ENCODE peak calls at places on chromosomes 3 and 15, in nine cellular contexts. H is adrenal gland, D is cardiac fibroblast, C is fibroblast of lung, U is H9, F is GM12878, T is endothelial cell, L is Calu3, O is left lung. Y is an unnamed sample.

GRCh38 chr3:181311186-181311585 is 321.6 kb upstream of the DNAJC19 start:
- DNase-seq in O (no peak), F (no peak), T (no peak), C (no peak), D (no peak), L (no peak), U (no peak), H (no peak), Y (no peak)

GRCh38 chr3:83218383-83219200 is 1457.1 kb upstream of the GBE1 start:
- DNase-seq in H (no peak), U (peak), F (no peak), C (no peak), O (no peak), T (no peak), L (no peak), D (no peak), Y (no peak)

GRCh38 chr3:72756900-72757299 is 91.3 kb downstream of the SHQ1 start:
- DNase-seq in F (peak), C (no peak), U (no peak), D (no peak), T (no peak), H (no peak), L (no peak), O (no peak), Y (no peak)

GRCh38 chr3:183494341-183494740 is 61.2 kb downstream of the KLHL6 start:
- DNase-seq in D (no peak), C (no peak), F (no peak), O (no peak), T (no peak), H (no peak), L (no peak), U (peak), Y (peak)

GRCh38 chr3:99878005-99878404 is 60.3 kb downstream of the CMSS1 start:
- DNase-seq in O (no peak), C (peak), F (no peak), L (peak), H (peak), D (peak), T (no peak), U (no peak), Y (no peak)

GRCh38 chr3:149468504-149469212 is 5.8 kb upstream of the TM4SF4 start:
- DNase-seq in D (no peak), T (no peak), C (peak), F (peak), U (no peak), L (peak), H (no peak), O (no peak), Y (no peak)

GRCh38 chr15:73295630-73296286 is 73.0 kb downstream of the HCN4 start:
- DNase-seq in F (no peak), C (peak), H (no peak), D (peak), T (no peak), L (no peak), U (no peak), O (no peak), Y (no peak)

GRCh38 chr15:77369168-77369567 is 50.7 kb downstream of the PEAK1 start:
- DNase-seq in L (no peak), F (no peak), D (peak), H (no peak), U (no peak), T (no peak), C (no peak), O (no peak), Y (no peak)

GRCh38 chr3:42690191-42690590 is 4.9 kb downstream of the KLHL40 start:
- DNase-seq in C (no peak), T (no peak), H (no peak), F (no peak), D (no peak), L (no peak), O (peak), U (no peak), Y (no peak)

GRCh38 chr3:129599607-129600006 is 6.9 kb downstream of the PLXND1 start:
- DNase-seq in L (no peak), C (peak), F (no peak), T (peak), D (peak), H (peak), U (peak), O (peak), Y (no peak)

GRCh38 chr3:113606539-113607218 is 74.3 kb downstream of the SIDT1 start:
- DNase-seq in L (no peak), H (no peak), U (no peak), F (peak), O (no peak), T (no peak), C (no peak), D (no peak), Y (no peak)

GRCh38 chr3:40780801-40781406 is 256.1 kb downstream of the ZNF621 start:
- DNase-seq in U (no peak), H (peak), O (peak), T (no peak), C (peak), F (no peak), L (no peak), D (peak), Y (no peak)

GRCh38 chr3:9747267-9747666 is 2.5 kb upstream of the OGG1 start:
- DNase-seq in F (no peak), D (peak), T (no peak), L (no peak), U (no peak), C (peak), H (peak), O (no peak), Y (no peak)

GRCh38 chr3:100183608-100184125 is 69.4 kb upstream of the FILIP1L start:
- DNase-seq in T (no peak), C (no peak), U (no peak), F (no peak), H (no peak), O (no peak), D (no peak), L (no peak), Y (no peak)

GRCh38 chr3:13689373-13690265 is 140.7 kb downstream of the FBLN2 start:
- DNase-seq in O (no peak), H (no peak), C (no peak), F (no peak), L (no peak), T (no peak), D (no peak), U (no peak), Y (no peak)

GRCh38 chr15:51888593-51889195 is 59.2 kb downstream of the TMOD3 start:
- DNase-seq in U (no peak), H (no peak), C (peak), F (no peak), L (no peak), D (peak), T (no peak), O (no peak), Y (no peak)

GRCh38 chr15:27804569-27805260 is 294.4 kb downstream of the OCA2 start:
- DNase-seq in T (no peak), D (no peak), C (no peak), L (no peak), F (no peak), H (no peak), U (no peak), O (no peak), Y (no peak)

GRCh38 chr15:35717721-35718120 is 171.8 kb upstream of the DPH6 start:
- DNase-seq in L (no peak), T (no peak), C (no peak), U (no peak), F (no peak), D (no peak), H (no peak), O (no peak), Y (no peak)

GRCh38 chr3:67947808-67948508 is 293.5 kb upstream of the SUCLG2 start:
- DNase-seq in C (no peak), D (no peak), T (peak), F (no peak), L (peak), U (peak), O (no peak), H (no peak), Y (no peak)

GRCh38 chr3:18586076-18586475 is 160.9 kb upstream of the SATB1 start:
- DNase-seq in L (no peak), U (no peak), H (no peak), D (no peak), F (no peak), C (no peak), O (no peak), T (no peak), Y (no peak)

GRCh38 chr15:77531191-77532000 is 101.3 kb downstream of the LINGO1 start:
- DNase-seq in C (no peak), D (no peak), F (no peak), U (no peak), L (no peak), T (no peak), H (no peak), O (peak), Y (no peak)

GRCh38 chr15:58748787-58749531 is 548 bp downstream of the ADAM10 start:
- DNase-seq in H (peak), D (peak), O (peak), F (no peak), C (peak), T (peak), L (peak), U (peak), Y (peak)

GRCh38 chr3:195909645-195910498 is 1.5 kb upstream of the TNK2 start:
- DNase-seq in D (peak), U (peak), C (peak), L (peak), F (no peak), T (peak), H (peak), O (peak), Y (peak)

GRCh38 chr3:27720899-27721716 is 1.0 kb downstream of the EOMES start:
- DNase-seq in U (peak), H (no peak), D (no peak), F (no peak), T (no peak), L (peak), C (no peak), O (no peak), Y (no peak)

DNA sequence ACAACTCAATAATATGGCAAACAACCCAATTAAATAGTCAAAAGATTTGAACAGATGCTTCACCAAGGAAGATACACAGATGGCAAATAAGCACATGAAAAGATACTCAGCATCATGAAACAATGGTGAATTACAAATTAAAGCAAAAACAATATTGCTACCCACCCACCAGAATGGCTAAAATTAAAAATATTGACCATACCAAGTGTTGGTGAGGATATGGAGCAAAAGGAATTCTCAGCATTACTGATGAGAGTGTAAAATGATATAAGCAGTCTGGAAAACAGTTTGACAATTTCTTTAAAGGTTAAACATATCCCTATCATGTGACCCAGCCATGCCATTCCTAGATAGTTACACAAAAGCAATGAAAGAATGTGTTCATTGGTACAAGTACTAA is 5.7 kb upstream of the PXYLP1 start:
- DNase-seq in L (no peak), D (no peak), C (no peak), T (no peak), F (no peak), O (no peak), U (no peak), H (no peak), Y (no peak)
- TF ChIP-seq CTCF in L (no peak), D (no peak), C (no peak), T (no peak), F (no peak), O (no peak), U (no peak), H (no peak), Y (no peak)

GRCh38 chr3:119883461-119884160 is 101.7 kb downstream of the NR1I2 start:
- DNase-seq in L (no peak), C (no peak), O (no peak), H (no peak), U (no peak), T (no peak), D (no peak), F (no peak), Y (no peak)
- TF ChIP-seq CTCF in L (no peak), C (no peak), O (no peak), H (peak), U (no peak), T (no peak), D (no peak), F (no peak), Y (no peak)

GRCh38 chr3:119294402-119294888 is 262 bp downstream of the ARHGAP31 start:
- DNase-seq in U (no peak), O (peak), F (no peak), H (peak), C (no peak), T (no peak), D (no peak), L (peak), Y (peak)

GRCh38 chr3:119294889-119295769 is 946 bp downstream of the ARHGAP31 start:
- DNase-seq in C (peak), H (peak), D (peak), U (peak), O (peak), L (no peak), T (peak), F (no peak), Y (no peak)

GRCh38 chr3:119296723-119297122 is 2.5 kb downstream of the ARHGAP31 start:
- DNase-seq in U (no peak), C (no peak), F (no peak), D (no peak), L (no peak), O (no peak), T (no peak), H (no peak), Y (no peak)

GRCh38 chr3:119297169-119297568 is 3.0 kb downstream of the ARHGAP31 start:
- DNase-seq in D (peak), C (peak), H (peak), U (no peak), F (no peak), L (no peak), T (no peak), O (no peak), Y (no peak)

GRCh38 chr3:119295816-119296484 is 1.8 kb downstream of the ARHGAP31 start:
- DNase-seq in U (no peak), D (peak), C (peak), H (no peak), T (no peak), O (no peak), F (no peak), L (no peak), Y (no peak)
- TF ChIP-seq CTCF in U (no peak), D (no peak), C (no peak), H (no peak), T (no peak), O (no peak), F (no peak), L (no peak), Y (no peak)

GRCh38 chr3:71397046-71397445 is 186.5 kb downstream of the FOXP1 start:
- DNase-seq in F (no peak), U (no peak), L (peak), D (peak), C (peak), O (no peak), T (peak), H (peak), Y (no peak)
- TF ChIP-seq CTCF in F (peak), U (peak), L (peak), D (peak), C (peak), O (peak), T (peak), H (peak), Y (peak)

DNA sequence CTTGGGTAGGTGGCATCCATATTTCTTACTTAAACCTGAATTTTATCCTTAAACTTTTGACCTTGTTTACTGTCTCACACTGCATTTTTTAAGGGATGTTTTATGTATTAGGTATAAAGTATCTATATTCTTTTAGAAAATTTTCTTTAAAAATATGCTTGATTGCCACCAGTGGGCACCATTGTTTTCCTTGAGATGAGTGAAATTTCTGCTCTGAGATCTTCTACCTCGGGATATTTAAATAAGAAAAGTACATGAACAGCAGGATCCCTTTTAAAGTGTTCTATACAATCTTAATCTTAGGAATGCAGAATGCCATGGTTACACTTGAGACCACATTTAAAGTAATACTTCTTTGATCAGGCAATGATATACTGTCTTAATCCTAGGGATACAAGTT is 108.7 kb downstream of the SLMAP start:
- DNase-seq in O (no peak), T (no peak), L (no peak), F (no peak), D (peak), C (peak), H (no peak), U (no peak), Y (no peak)
- TF ChIP-seq CTCF in O (no peak), T (peak), L (peak), F (peak), D (peak), C (peak), H (peak), U (peak), Y (peak)

DNA sequence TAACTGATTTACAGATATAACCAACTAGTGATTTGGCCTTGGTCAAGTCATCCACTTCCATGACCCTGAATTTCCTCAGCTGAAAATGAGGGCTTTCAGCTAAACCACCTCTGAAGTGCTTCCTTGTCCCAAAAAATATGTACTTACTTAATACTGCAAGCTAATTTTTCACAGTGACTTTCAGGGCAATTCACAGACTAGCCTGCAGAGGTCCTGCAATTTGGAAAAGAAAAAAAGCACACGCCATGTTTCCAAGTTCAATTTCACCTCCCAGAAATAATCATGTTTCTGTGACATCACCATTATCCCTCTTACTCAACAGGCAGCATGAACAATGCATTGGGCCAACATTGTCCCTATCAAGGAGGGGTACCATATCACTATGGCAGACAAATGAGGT is 218.2 kb downstream of the SHOX2 start:
- DNase-seq in F (no peak), L (no peak), C (no peak), U (no peak), D (peak), T (no peak), O (no peak), H (no peak), Y (no peak)
- TF ChIP-seq CTCF in F (no peak), L (no peak), C (no peak), U (peak), D (no peak), T (no peak), O (no peak), H (no peak), Y (no peak)

DNA sequence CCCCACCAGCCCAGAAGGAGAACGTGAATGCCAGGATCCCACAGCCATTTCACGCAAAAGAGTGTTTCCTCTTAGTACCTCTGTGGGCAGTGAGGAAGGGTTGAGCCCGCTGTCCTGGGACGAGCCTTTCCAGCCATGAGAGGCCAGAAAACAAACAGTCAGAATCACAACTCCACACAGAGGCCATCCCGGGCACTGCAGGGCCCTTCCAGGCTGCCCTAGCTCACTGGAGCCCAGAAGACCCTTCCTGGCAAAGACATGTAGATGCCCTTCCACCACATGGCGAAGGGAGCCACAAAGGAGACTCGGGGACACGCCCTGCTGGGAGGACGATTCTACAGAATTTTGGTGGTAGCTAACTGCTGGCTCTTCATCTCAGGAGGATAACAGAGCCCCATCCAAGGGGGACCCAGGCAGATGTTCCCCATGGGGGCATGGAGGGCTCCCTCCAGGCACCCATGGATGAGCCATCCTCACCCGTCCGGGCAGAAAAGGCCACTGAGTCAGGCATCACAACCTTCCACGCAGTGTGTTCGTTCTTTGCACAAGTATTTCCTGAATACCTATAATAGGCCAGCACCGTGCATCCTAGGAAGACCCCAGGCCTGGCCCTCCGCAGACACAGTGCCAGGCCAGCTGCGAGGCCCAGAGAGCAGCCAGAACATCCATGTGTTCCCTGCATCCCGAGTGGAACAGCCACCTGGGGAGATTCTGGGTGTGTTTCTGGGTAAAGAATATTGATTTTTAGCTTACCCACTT is 47.2 kb downstream of the SLC12A8 start:
- DNase-seq in F (no peak), T (peak), D (peak), L (no peak), H (peak), U (peak), O (peak), C (peak), Y (no peak)
- TF ChIP-seq CTCF in F (peak), T (peak), D (peak), L (no peak), H (peak), U (peak), O (peak), C (peak), Y (no peak)

DNA sequence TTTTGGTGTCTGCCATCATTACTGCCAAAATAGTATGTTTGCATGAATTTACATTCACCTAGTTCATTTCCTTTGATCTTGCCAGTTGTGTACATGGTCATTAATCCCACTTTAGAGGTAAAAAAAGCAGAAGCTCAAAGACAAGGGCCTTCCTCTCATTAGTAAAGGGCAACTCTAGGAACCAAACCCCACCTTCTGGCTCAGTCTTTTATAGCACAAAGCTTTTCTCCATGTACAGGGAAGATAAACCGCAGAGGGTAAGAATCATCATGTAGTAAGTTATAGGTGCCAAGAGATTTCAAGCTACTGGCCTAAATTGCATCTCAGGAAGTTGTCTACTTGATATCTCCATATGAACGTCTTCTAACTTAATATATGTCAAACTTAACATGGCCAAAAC is 19.3 kb upstream of the SPG21 start:
- DNase-seq in T (no peak), O (no peak), C (peak), D (peak), F (no peak), H (no peak), L (no peak), U (no peak), Y (no peak)
- TF ChIP-seq CTCF in T (no peak), O (no peak), C (peak), D (no peak), F (no peak), H (no peak), L (no peak), U (peak), Y (no peak)

Y was measured in mesothelial cell of epicardium.